ENCODE peak calls at places on chromosomes 7 and 10, in eight cellular contexts. R is hepatocyte, L is upper lobe of right lung, Y is RKO, T is HuH-7, H is NCI-H345, M is mucosa of descending colon, V is nucleus accumbens. X is an unnamed sample.

GRCh38 chr10:105585753-105586152 is 944.7 kb downstream of the SORCS3 start:
- DNase-seq in R (peak), L (no peak), Y (no peak), T (no peak), H (no peak), M (no peak), V (no peak), X (no peak)

GRCh38 chr10:119769886-119770285 is 44.0 kb downstream of the INPP5F start:
- DNase-seq in R (no peak), L (no peak), Y (peak), T (no peak), H (no peak), M (no peak), V (no peak), X (no peak)

GRCh38 chr10:110783509-110784103 is 88.1 kb upstream of the PDCD4 start:
- DNase-seq in R (no peak), L (no peak), Y (no peak), T (no peak), H (no peak), M (peak), V (peak), X (no peak)

GRCh38 chr7:11437987-11438386 is 394.0 kb downstream of the THSD7A start:
- DNase-seq in R (no peak), L (no peak), Y (peak), T (peak), H (no peak), M (no peak), V (no peak), X (no peak)

GRCh38 chr7:151123485-151124204 is 37.4 kb downstream of the AGAP3 start:
- DNase-seq in R (peak), L (peak), Y (peak), T (peak), H (peak), M (peak), V (peak), X (peak)

GRCh38 chr10:17733620-17734019 is 18.4 kb upstream of the TMEM236 start:
- DNase-seq in R (no peak), L (no peak), Y (no peak), T (no peak), H (no peak), M (no peak), V (no peak), X (no peak)

GRCh38 chr7:131648491-131648890 is 92.1 kb upstream of the PODXL start:
- DNase-seq in R (peak), L (no peak), Y (no peak), T (no peak), H (no peak), M (no peak), V (no peak), X (no peak)

GRCh38 chr10:102669206-102670064 is 25.2 kb downstream of the TRIM8 start:
- DNase-seq in R (peak), L (peak), Y (no peak), T (peak), H (no peak), M (no peak), V (no peak), X (peak)

GRCh38 chr10:77586719-77587423 is 50.7 kb downstream of the KCNMA1 start:
- DNase-seq in R (peak), L (no peak), Y (no peak), T (no peak), H (no peak), M (peak), V (no peak), X (peak)

GRCh38 chr7:1092161-1092632 is 4.3 kb downstream of the GPER1 start:
- DNase-seq in R (no peak), L (no peak), Y (no peak), T (no peak), H (no peak), M (no peak), V (no peak), X (no peak)

GRCh38 chr10:34854147-34854601 is 39.1 kb upstream of the PARD3 start:
- DNase-seq in R (peak), L (no peak), Y (no peak), T (no peak), H (no peak), M (no peak), V (no peak), X (no peak)

GRCh38 chr10:3955493-3955892 is 170.5 kb upstream of the KLF6 start:
- DNase-seq in R (peak), L (no peak), Y (no peak), T (no peak), H (peak), M (no peak), V (no peak), X (no peak)

GRCh38 chr7:48112431-48113165 is 23.5 kb downstream of the UPP1 start:
- DNase-seq in R (no peak), L (no peak), Y (no peak), T (no peak), H (no peak), M (no peak), V (no peak), X (no peak)

GRCh38 chr7:44962483-44963251 is 16.1 kb downstream of the MYO1G start:
- DNase-seq in R (peak), L (peak), Y (no peak), T (no peak), H (no peak), M (no peak), V (no peak), X (peak)

GRCh38 chr7:12990440-12990839 is 303.0 kb downstream of the ARL4A start:
- DNase-seq in R (no peak), L (no peak), Y (no peak), T (no peak), H (no peak), M (no peak), V (no peak), X (no peak)

GRCh38 chr7:22866965-22867364 is 44.3 kb upstream of the TOMM7 start:
- DNase-seq in R (no peak), L (no peak), Y (no peak), T (no peak), H (no peak), M (no peak), V (no peak), X (no peak)

GRCh38 chr7:108442039-108442568 is 14.1 kb downstream of the NRCAM start:
- DNase-seq in R (no peak), L (no peak), Y (peak), T (no peak), H (peak), M (no peak), V (no peak), X (no peak)

GRCh38 chr10:51879238-51879637 is 179.8 kb upstream of the CSTF2T start:
- DNase-seq in R (peak), L (no peak), Y (peak), T (no peak), H (no peak), M (no peak), V (no peak), X (no peak)

GRCh38 chr10:28072573-28072972 is 73.7 kb upstream of the ODAD2 start:
- DNase-seq in R (no peak), L (no peak), Y (peak), T (no peak), H (no peak), M (no peak), V (no peak), X (no peak)

X was measured in Peyer's patch.